ENCODE peak calls at places on chromosomes 7 and 10, in eight cellular contexts. F is uterus, Q is body of pancreas, K is HepG2, H is IMR-90, G is spleen, P is stomach, Z is suprapubic skin. N is an unnamed sample.

GRCh38 chr7:120988591-120989299 is at the start of gene CPED1:
- DNase-seq in F (peak; percentile 74), Q (peak; percentile 46), K (peak; percentile 20), H (peak; percentile 90), G (peak; percentile 92), P (peak; percentile 60), Z (peak; percentile 85), N (peak; percentile 92)

GRCh38 chr10:100307716-100308115 is 21.2 kb upstream of the BLOC1S2 start:
- DNase-seq in F (no peak), Q (no peak), K (no peak), H (peak; percentile 70), G (no peak), P (no peak), Z (no peak), N (no peak)

GRCh38 chr7:74057987-74058386 is 25.6 kb upstream of the LIMK1 start:
- DNase-seq in F (no peak), Q (no peak), K (no peak), H (no peak), G (no peak), P (no peak), Z (no peak), N (no peak)

GRCh38 chr7:123916240-123916724 is 8.8 kb upstream of the SPAM1 start:
- DNase-seq in F (no peak), Q (no peak), K (peak; percentile 13), H (peak; percentile 0), G (no peak), P (no peak), Z (no peak), N (no peak)

GRCh38 chr7:19715499-19715898 is 6.7 kb upstream of the POLR1F start:
- DNase-seq in F (no peak), Q (no peak), K (no peak), H (no peak), G (no peak), P (no peak), Z (no peak), N (no peak)

GRCh38 chr10:101611506-101611905 is 23.4 kb downstream of the DPCD start:
- DNase-seq in F (no peak), Q (no peak), K (no peak), H (peak; percentile 47), G (no peak), P (no peak), Z (no peak), N (no peak)

GRCh38 chr10:126250527-126251310 is 137.6 kb downstream of the ADAM12 start:
- DNase-seq in F (no peak), Q (no peak), K (no peak), H (peak; percentile 20), G (no peak), P (no peak), Z (no peak), N (no peak)

GRCh38 chr10:10394933-10395658 is 622.6 kb upstream of the CELF2 start:
- DNase-seq in F (no peak), Q (no peak), K (no peak), H (peak; percentile 67), G (no peak), P (no peak), Z (no peak), N (no peak)

GRCh38 chr7:54837167-54837566 is 78.2 kb upstream of the SEC61G start:
- DNase-seq in F (no peak), Q (no peak), K (no peak), H (no peak), G (no peak), P (no peak), Z (no peak), N (no peak)

GRCh38 chr7:30163231-30163894 is 28.6 kb downstream of the MTURN start:
- DNase-seq in F (no peak), Q (no peak), K (peak; percentile 10), H (no peak), G (peak; percentile 82), P (no peak), Z (no peak), N (no peak)

GRCh38 chr7:129730159-129730558 is 118.6 kb downstream of the NRF1 start:
- DNase-seq in F (no peak), Q (no peak), K (no peak), H (no peak), G (no peak), P (no peak), Z (no peak), N (no peak)

GRCh38 chr7:20928022-20928421 is 141.3 kb upstream of the SP8 start:
- DNase-seq in F (no peak), Q (no peak), K (no peak), H (no peak), G (no peak), P (no peak), Z (no peak), N (no peak)
- TF ChIP-seq POLR2A in F (no peak), Q (no peak), K (no peak), H (no peak), G (no peak), P (no peak), Z (no peak), N (no peak)

GRCh38 chr7:156676263-156676662 is 35.7 kb downstream of the RNF32 start:
- DNase-seq in F (no peak), Q (no peak), K (no peak), H (no peak), G (no peak), P (no peak), Z (no peak), N (no peak)
- H3K4me3 ChIP-seq in F (no peak overlapping the region), Q (no peak overlapping the region), K (no peak overlapping the region), H (no peak overlapping the region), G (no peak overlapping the region), P (no peak overlapping the region), Z (no peak overlapping the region), N (no peak overlapping the region)

GRCh38 chr10:15315286-15315685 is 55.8 kb downstream of the FAM171A1 start:
- DNase-seq in F (no peak), Q (no peak), K (no peak), H (no peak), G (no peak), P (no peak), Z (no peak), N (no peak)

GRCh38 chr10:15313034-15313433 is 58.1 kb downstream of the FAM171A1 start:
- DNase-seq in F (no peak), Q (no peak), K (no peak), H (no peak), G (no peak), P (no peak), Z (no peak), N (no peak)

GRCh38 chr10:15311885-15312280 is 59.2 kb downstream of the FAM171A1 start:
- DNase-seq in F (no peak), Q (no peak), K (no peak), H (no peak), G (no peak), P (no peak), Z (no peak), N (no peak)

GRCh38 chr10:15314482-15315070 is 56.5 kb downstream of the FAM171A1 start:
- DNase-seq in F (no peak), Q (no peak), K (no peak), H (no peak), G (no peak), P (no peak), Z (no peak), N (no peak)

GRCh38 chr10:15313844-15314243 is 57.2 kb downstream of the FAM171A1 start:
- DNase-seq in F (peak; percentile 21), Q (no peak), K (no peak), H (no peak), G (no peak), P (no peak), Z (no peak), N (no peak)
- TF ChIP-seq POLR2A in F (no peak), Q (no peak), K (no peak), H (no peak), G (no peak), P (no peak), Z (no peak), N (no peak)

DNA sequence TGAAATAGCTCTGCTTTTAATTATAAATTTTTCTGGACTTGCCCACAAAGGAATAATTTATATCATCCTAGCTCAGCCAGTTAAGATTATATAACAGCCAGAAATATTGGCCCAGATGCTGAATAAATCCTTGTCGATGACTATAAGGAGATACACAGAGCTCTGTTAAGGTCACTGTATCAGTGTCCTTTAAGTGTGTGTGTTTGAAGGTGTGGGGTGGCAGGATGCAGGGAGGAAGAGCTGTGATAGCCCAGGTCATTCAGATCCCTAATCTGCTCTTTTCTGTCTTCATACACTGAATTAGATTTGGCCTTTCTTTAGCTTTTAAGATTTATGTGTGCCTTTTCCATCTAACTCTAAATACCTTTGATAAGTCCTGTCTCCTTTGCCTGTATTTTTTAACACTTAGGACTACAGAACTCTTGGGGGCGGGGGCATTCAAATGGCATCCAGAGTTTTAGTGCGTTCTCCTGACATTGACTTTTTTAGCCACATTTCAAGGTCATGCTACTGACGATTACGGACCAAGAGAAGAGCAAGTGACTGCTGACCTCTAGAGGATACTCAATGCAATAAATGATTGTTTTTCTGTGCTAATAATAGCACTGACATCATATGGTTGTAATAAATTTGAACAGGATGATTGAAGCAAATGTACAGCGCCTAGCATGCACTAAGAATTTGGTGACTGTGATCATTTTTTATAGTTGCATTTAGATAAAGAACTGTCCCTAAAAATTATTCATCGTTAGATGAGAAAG is 172.3 kb downstream of the CACNB2 start:
- DNase-seq in F (no peak), Q (no peak), K (peak; percentile 49), H (peak; percentile 62), G (no peak), P (no peak), Z (no peak), N (no peak)
- H3K4me3 ChIP-seq in F (peak overlapping the region; percentile 1), Q (no peak overlapping the region), K (no peak overlapping the region), H (no peak overlapping the region), G (no peak overlapping the region), P (no peak overlapping the region), Z (no peak overlapping the region), N (no peak overlapping the region)